ENCODE peak calls at places on chromosome 16, in four cellular contexts. L, O, J and A are unnamed samples. For H3K4me1, the result is how much of the 10 kb centered on the place peaks cover.

GRCh38 chr16:56424791-56425438 is 430 bp downstream of the AMFR start:
- DNase-seq in L (no peak), O (no peak), J (peak), A (peak)

GRCh38 chr16:87818533-87819161 is 50.7 kb downstream of the SLC7A5 start:
- DNase-seq in L (no peak), O (no peak), J (no peak), A (no peak)

GRCh38 chr16:74438492-74438979 is 17.3 kb upstream of the CLEC18B start:
- DNase-seq in L (no peak), O (no peak), J (no peak), A (no peak)

GRCh38 chr16:73956592-73957495 is 339.8 kb upstream of the PSMD7 start:
- DNase-seq in L (no peak), O (peak), J (peak), A (peak)

GRCh38 chr16:10937068-10937859 is 5.0 kb downstream of the DEXI start:
- DNase-seq in L (no peak), O (no peak), J (no peak), A (no peak)

GRCh38 chr16:88772871-88773811 is 11.9 kb downstream of the PIEZO1 start:
- DNase-seq in L (no peak), O (no peak), J (peak), A (no peak)

GRCh38 chr16:450800-451512 is 25.5 kb downstream of the RAB11FIP3 start:
- DNase-seq in L (no peak), O (no peak), J (no peak), A (no peak)

GRCh38 chr16:70481929-70482536 is 27.6 kb downstream of the FCSK start:
- DNase-seq in L (no peak), O (no peak), J (no peak), A (no peak)

GRCh38 chr16:88316151-88316550 is 66.6 kb upstream of the ZNF469 start:
- DNase-seq in L (no peak), O (no peak), J (no peak), A (no peak)

GRCh38 chr16:17470002-17470870 is 524 bp downstream of the XYLT1 start:
- DNase-seq in L (no peak), O (no peak), J (no peak), A (peak)

DNA sequence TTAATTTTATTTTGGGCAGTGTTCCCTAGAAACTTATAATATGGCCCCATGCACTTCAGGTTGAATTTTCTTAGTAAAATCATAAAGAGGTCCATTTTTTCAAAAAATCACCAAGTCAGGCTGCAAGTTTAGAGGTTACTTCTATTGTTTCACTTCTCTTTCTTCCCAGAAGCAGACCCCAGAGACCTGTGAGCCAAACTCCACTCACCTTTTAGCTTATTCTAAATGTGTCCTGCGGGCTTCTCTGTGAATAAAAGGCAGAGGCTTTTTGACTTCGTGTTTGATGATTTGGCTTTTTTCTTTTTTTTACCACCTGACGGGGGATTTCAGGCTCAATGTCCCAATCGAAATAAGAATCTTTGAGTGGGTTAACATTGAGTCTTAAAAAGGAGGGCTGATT is 7.4 kb downstream of the PRKCB start:
- DNase-seq in L (no peak), O (no peak), J (no peak), A (no peak)
- H3K4me2 ChIP-seq in L (no peak), O (no peak), J (no peak), A (no peak)

GRCh38 chr16:3087836-3088235 is 11.3 kb downstream of the ZSCAN10 start:
- DNase-seq in L (no peak), O (no peak), J (no peak), A (no peak)

GRCh38 chr16:3087243-3087791 is 11.8 kb downstream of the ZSCAN10 start:
- DNase-seq in L (no peak), O (peak), J (peak), A (no peak)

GRCh38 chr16:3085868-3086595 is 13.1 kb downstream of the ZSCAN10 start:
- DNase-seq in L (no peak), O (no peak), J (no peak), A (no peak)

GRCh38 chr16:3084969-3085670 is 14.0 kb downstream of the ZSCAN10 start:
- DNase-seq in L (no peak), O (no peak), J (no peak), A (no peak)

GRCh38 chr16:3086596-3087242 is 12.4 kb downstream of the ZSCAN10 start:
- DNase-seq in L (no peak), O (no peak), J (no peak), A (no peak)
- H3K4me1 ChIP-seq in L (under half), O (under half), J (half or more), A (under half)

GRCh38 chr16:81830845-81831600 is 51.9 kb downstream of the PLCG2 start:
- DNase-seq in L (no peak), O (no peak), J (no peak), A (no peak)

GRCh38 chr16:81832801-81833547 is 53.9 kb downstream of the PLCG2 start:
- DNase-seq in L (no peak), O (no peak), J (no peak), A (no peak)

GRCh38 chr16:81834868-81835267 is 55.8 kb downstream of the PLCG2 start:
- DNase-seq in L (no peak), O (no peak), J (no peak), A (no peak)

GRCh38 chr16:81833751-81834150 is 54.7 kb downstream of the PLCG2 start:
- DNase-seq in L (no peak), O (no peak), J (no peak), A (no peak)

GRCh38 chr16:81831722-81832126 is 52.6 kb downstream of the PLCG2 start:
- DNase-seq in L (no peak), O (no peak), J (peak), A (peak)
- H3K4me2 ChIP-seq in L (no peak), O (no peak), J (no peak), A (peak)

GRCh38 chr16:85998178-85998867 is 99.4 kb downstream of the IRF8 start:
- DNase-seq in L (no peak), O (no peak), J (no peak), A (no peak)

GRCh38 chr16:86002178-86002577 is 103.2 kb downstream of the IRF8 start:
- DNase-seq in L (no peak), O (no peak), J (no peak), A (no peak)

GRCh38 chr16:85998868-85999729 is 100.1 kb downstream of the IRF8 start:
- DNase-seq in L (no peak), O (no peak), J (no peak), A (no peak)

GRCh38 chr16:85996843-85997242 is 97.9 kb downstream of the IRF8 start:
- DNase-seq in L (no peak), O (no peak), J (no peak), A (no peak)

DNA sequence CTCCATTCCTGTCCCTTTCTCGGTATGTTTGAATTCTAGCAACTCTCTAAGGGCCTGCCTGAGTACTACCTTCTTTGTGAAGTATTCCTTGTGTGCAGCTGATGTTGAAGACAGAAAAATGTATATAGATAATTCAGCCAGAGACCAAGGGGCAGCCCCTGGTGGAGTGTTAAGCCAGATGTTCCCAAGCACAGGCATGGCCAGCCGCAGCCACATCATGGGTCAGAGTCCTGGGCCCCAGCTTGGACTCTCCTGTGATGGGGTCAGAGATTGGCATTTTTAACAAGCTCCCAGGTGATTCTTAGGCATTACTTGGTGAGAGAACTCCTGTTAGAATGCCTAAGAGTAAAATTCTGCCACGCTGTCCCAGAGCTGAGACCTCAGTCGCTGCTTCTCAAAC is 100.8 kb downstream of the IRF8 start:
- DNase-seq in L (no peak), O (no peak), J (no peak), A (no peak)
- H3K4me1 ChIP-seq in L (under half), O (under half), J (under half), A (under half)

GRCh38 chr16:50155925-50156324 is 2.8 kb downstream of the TENT4B start:
- DNase-seq in L (no peak), O (no peak), J (no peak), A (no peak)

GRCh38 chr16:50152807-50153647 is at the start of gene TENT4B:
- DNase-seq in L (peak), O (peak), J (peak), A (peak)

GRCh38 chr16:50153648-50154368 is 702 bp downstream of the TENT4B start:
- DNase-seq in L (no peak), O (no peak), J (peak), A (peak)

GRCh38 chr16:50154369-50154947 is 1.4 kb downstream of the TENT4B start:
- DNase-seq in L (no peak), O (peak), J (peak), A (peak)

DNA sequence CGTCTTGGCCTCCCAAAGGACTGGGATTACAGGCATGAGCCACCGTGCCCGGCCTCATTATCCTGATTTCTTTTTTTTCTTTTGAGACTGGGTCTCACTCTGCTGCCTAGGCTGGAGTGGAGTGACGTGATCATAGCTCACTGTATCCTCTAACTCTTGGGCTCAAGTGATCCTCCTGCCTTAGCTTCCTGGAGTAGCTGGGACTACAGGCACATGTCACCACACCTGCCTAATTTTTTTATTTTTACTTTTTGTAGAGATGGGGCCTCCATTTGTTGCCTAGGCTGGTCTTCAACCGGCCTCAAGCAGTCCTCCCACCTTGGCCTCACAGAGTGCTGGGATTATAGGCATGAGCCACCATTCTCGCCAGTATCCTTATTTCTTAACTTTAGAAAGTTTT is 3.5 kb downstream of the TENT4B start:
- DNase-seq in L (no peak), O (no peak), J (no peak), A (no peak)
- H3K4me2 ChIP-seq in L (no peak), O (peak), J (no peak), A (no peak)

GRCh38 chr16:82657239-82657638 is 30.5 kb downstream of the CDH13 start:
- DNase-seq in L (no peak), O (no peak), J (no peak), A (no peak)
- H3K4me1 ChIP-seq in L (under half), O (under half), J (under half), A (under half)

DNA sequence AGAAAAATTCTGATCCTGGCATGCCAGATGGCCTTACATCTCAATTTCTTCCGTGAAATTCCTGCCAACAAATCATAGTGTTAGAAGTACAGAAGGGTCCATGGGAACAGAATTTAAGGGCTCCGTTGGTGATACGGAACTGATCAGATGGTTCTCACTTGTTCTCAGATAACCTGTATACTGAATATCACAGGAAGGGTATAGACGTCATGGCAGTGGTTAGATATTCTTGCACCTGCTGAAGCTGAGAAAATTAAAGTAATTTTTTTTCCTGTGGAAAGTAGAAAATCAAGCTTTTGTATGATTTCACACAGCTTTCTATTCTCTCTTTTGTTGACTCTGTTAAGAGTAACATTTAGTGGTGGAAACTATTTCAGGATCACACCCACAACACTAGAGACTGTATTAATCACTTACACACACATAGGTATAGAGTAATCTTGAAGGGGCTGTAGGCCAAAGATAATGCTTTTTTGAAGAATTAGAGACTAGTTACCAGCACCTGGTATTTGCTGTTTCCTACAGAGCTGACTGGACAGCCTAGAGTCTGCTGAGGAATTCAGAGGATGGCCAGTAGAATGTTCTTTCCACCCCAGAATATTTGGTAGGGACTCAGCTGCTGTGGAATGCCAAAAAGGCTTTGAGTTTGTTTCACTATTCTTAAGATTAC is 7.5 kb downstream of the TENT4B start:
- DNase-seq in L (no peak), O (no peak), J (peak), A (no peak)
- H3K4me2 ChIP-seq in L (no peak), O (no peak), J (peak), A (no peak)

DNA sequence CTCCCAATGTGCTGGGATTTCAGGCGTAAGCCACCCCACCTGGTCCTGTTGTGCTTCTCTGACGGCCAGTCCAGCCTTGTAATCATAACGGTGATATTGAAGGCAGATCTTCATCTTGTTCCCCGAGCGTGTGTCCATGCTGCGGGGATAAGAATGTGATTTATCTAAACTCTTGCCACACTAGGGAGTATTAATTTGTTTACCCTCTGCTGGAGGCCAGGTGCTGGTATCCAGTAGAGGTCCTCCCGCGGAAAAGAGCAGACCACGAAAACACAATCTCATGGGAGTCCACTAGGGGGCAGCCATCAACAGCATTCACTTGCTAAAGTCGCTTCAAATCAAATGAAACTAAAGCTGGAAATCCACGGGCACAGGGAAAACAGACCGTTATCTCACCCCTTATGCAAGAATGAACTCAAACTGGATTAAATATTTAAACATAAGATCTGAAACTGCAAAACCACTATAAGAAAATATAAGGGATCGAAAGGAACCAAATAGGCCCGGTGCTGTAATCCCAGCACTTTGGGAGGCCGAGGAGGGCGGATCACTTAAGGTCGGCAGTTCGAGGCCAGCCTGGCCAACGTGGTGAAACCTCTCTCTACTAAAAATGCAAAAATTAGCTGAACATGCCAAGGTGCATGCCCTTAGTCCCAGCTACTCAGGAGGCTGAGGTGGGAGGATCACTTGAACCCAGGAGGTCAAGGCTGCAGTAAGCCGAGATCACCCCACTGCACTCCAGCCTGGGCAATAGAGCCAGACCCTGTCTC is 22.3 kb upstream of the RBBP6 start:
- DNase-seq in L (peak), O (peak), J (peak), A (peak)
- H3K4me1 ChIP-seq in L (under half), O (under half), J (under half), A (under half)